ENCODE peak calls at places on chromosome 22, in seven cellular contexts. B is GM23248, M is KG1, W is Karpas-422, S is mucosa of gallbladder, T is NCI-H2029 treated with DMSO at 0.1 percent for 48 hours, V is SW480. R is an unnamed sample.

GRCh38 chr22:39091136-39092081 is 5.6 kb upstream of the APOBEC3H start:
- DNase-seq in B (no peak), M (no peak), W (no peak), S (no peak), T (no peak), V (no peak), R (no peak)

GRCh38 chr22:41963453-41964105 is 5.7 kb upstream of the SEPTIN3 start:
- DNase-seq in B (no peak), M (no peak), W (peak), S (no peak), T (no peak), V (no peak), R (no peak)

GRCh38 chr22:36395922-36396321 is 8.2 kb upstream of the MYH9 start:
- DNase-seq in B (peak), M (no peak), W (no peak), S (no peak), T (peak), V (no peak), R (peak)

GRCh38 chr22:19757140-19757984 is 3.2 kb upstream of the TBX1 start:
- DNase-seq in B (no peak), M (no peak), W (peak), S (no peak), T (no peak), V (no peak), R (no peak)

GRCh38 chr22:17284917-17285316 is 65.7 kb upstream of the ADA2 start:
- DNase-seq in B (no peak), M (no peak), W (no peak), S (no peak), T (no peak), V (no peak), R (no peak)

GRCh38 chr22:23130697-23131096 is 11.1 kb downstream of the RSPH14 start:
- DNase-seq in B (no peak), M (no peak), W (no peak), S (no peak), T (no peak), V (no peak), R (no peak)

GRCh38 chr22:40196628-40197027 is 18.9 kb downstream of the TNRC6B start:
- DNase-seq in B (peak), M (no peak), W (peak), S (no peak), T (no peak), V (no peak), R (peak)

GRCh38 chr22:47215851-47216250 is 453.4 kb downstream of the TBC1D22A start:
- DNase-seq in B (no peak), M (no peak), W (no peak), S (no peak), T (no peak), V (no peak), R (no peak)

GRCh38 chr22:19962246-19962908 is 20.8 kb upstream of the TXNRD2 start:
- DNase-seq in B (peak), M (no peak), W (peak), S (peak), T (peak), V (peak), R (peak)

GRCh38 chr22:22728382-22728781 is 84.0 kb downstream of the GGTLC2 start:
- DNase-seq in B (no peak), M (no peak), W (no peak), S (no peak), T (no peak), V (peak), R (no peak)

GRCh38 chr22:48717076-48717810 is 1110.4 kb downstream of the BRD1 start:
- DNase-seq in B (no peak), M (no peak), W (no peak), S (no peak), T (no peak), V (no peak), R (no peak)

GRCh38 chr22:39545310-39546063 is 12.9 kb upstream of the RPS19BP1 start:
- DNase-seq in B (peak), M (no peak), W (no peak), S (peak), T (no peak), V (no peak), R (peak)

R was measured in GM03348.